ENCODE peak calls at places on chromosome 10, in six cellular contexts. B is dorsolateral prefrontal cortex, I is NB4, X is epithelial cell of esophagus, V is AG10803, Q is endothelial cell of umbilical vein. O is an unnamed sample.
A peak's percentile ranks its signal among the peaks of the same experiment; 100 is the strongest.

GRCh38 chr10:73076361-73077183 is 20.1 kb downstream of the P4HA1 start:
- DNase-seq in B (no peak), Q (peak; percentile 81), X (no peak), V (peak; percentile 92), I (peak; percentile 28), O (peak; percentile 42)

GRCh38 chr10:133245439-133246235 is 8.0 kb downstream of the VENTX start:
- DNase-seq in V (no peak), B (no peak), Q (no peak), I (peak; percentile 93), X (no peak), O (no peak)

GRCh38 chr10:25725917-25726716 is 207.9 kb upstream of the MYO3A start:
- DNase-seq in I (peak; percentile 46), X (peak; percentile 62), B (no peak), V (peak; percentile 54), Q (peak; percentile 42), O (peak; percentile 55)

GRCh38 chr10:119858063-119858462 is 14.6 kb downstream of the MCMBP start:
- DNase-seq in B (no peak), X (no peak), I (no peak), Q (no peak), V (no peak), O (no peak)

GRCh38 chr10:102673235-102673634 is 29.0 kb downstream of the TRIM8 start:
- DNase-seq in B (no peak), I (no peak), X (no peak), Q (no peak), V (no peak), O (no peak)

GRCh38 chr10:132592790-132593788 is 55.5 kb downstream of the INPP5A start:
- DNase-seq in V (no peak), B (no peak), X (no peak), Q (peak; percentile 60), I (no peak), O (peak; percentile 76)

GRCh38 chr10:123429631-123430257 is 236.4 kb upstream of the GPR26 start:
- DNase-seq in X (no peak), I (no peak), B (no peak), V (peak; percentile 20), Q (no peak), O (no peak)

GRCh38 chr10:69319911-69320316 is 41.6 kb downstream of the HK1 start:
- DNase-seq in X (no peak), Q (no peak), V (no peak), B (no peak), I (no peak), O (peak; percentile 27)

GRCh38 chr10:132595850-132596249 is 58.3 kb downstream of the INPP5A start:
- DNase-seq in Q (no peak), B (no peak), I (no peak), V (no peak), X (no peak), O (no peak)

GRCh38 chr10:7045891-7046599 is 364.8 kb downstream of the SFMBT2 start:
- DNase-seq in Q (no peak), I (peak; percentile 98), B (no peak), X (no peak), V (no peak), O (peak; percentile 80)

GRCh38 chr10:11007661-11008060 is 10.0 kb upstream of the CELF2 start:
- DNase-seq in X (no peak), V (no peak), I (no peak), Q (no peak), B (no peak), O (no peak)

GRCh38 chr10:12067336-12067735 is 1.4 kb upstream of the DHTKD1 start:
- DNase-seq in B (no peak), Q (no peak), X (peak; percentile 85), V (peak; percentile 75), I (no peak), O (no peak)

GRCh38 chr10:84908491-84908890 is 580.1 kb downstream of the CCSER2 start:
- DNase-seq in V (no peak), I (peak; percentile 6), Q (no peak), X (peak; percentile 4), B (no peak), O (no peak)

GRCh38 chr10:132199854-132200311 is 13.1 kb downstream of the DPYSL4 start:
- DNase-seq in B (no peak), V (no peak), X (no peak), I (no peak), Q (no peak), O (no peak)

GRCh38 chr10:12847361-12847975 is 154.0 kb downstream of the CCDC3 start:
- DNase-seq in I (peak; percentile 35), V (no peak), X (no peak), Q (no peak), B (no peak), O (peak; percentile 39)

GRCh38 chr10:110357252-110357780 is 52.6 kb upstream of the SMNDC1 start:
- DNase-seq in I (no peak), V (peak; percentile 97), Q (no peak), X (peak; percentile 87), B (no peak), O (peak; percentile 87)

GRCh38 chr10:80289451-80290287 is at the start of gene MAT1A:
- DNase-seq in X (peak; percentile 63), I (peak; percentile 13), B (no peak), Q (no peak), V (peak; percentile 3), O (no peak)

GRCh38 chr10:112801004-112801403 is 149.0 kb upstream of the TCF7L2 start:
- DNase-seq in X (no peak), I (no peak), V (no peak), Q (no peak), B (no peak), O (no peak)

GRCh38 chr10:19811517-19811916 is 4.7 kb upstream of the PLXDC2 start:
- DNase-seq in V (peak; percentile 9), X (peak; percentile 42), Q (no peak), I (no peak), B (peak; percentile 65), O (no peak)

GRCh38 chr10:17453377-17454091 is 861 bp downstream of the ST8SIA6 start:
- DNase-seq in V (peak; percentile 11), Q (peak; percentile 52), B (no peak), X (peak; percentile 78), I (no peak), O (no peak)

GRCh38 chr10:23171232-23171876 is 20.8 kb upstream of the PTF1A start:
- DNase-seq in I (peak; percentile 7), B (no peak), X (peak; percentile 57), V (peak; percentile 15), Q (peak; percentile 15), O (no peak)

GRCh38 chr10:70809011-70809611 is 6.6 kb upstream of the SGPL1 start:
- DNase-seq in I (no peak), V (peak; percentile 35), X (peak; percentile 41), Q (no peak), B (no peak), O (no peak)

GRCh38 chr10:3172081-3172445 is 519 bp downstream of the PITRM1 start:
- DNase-seq in Q (peak; percentile 86), B (no peak), X (peak; percentile 73), I (no peak), V (peak; percentile 54), O (no peak)

GRCh38 chr10:3452683-3453388 is 280.3 kb upstream of the PITRM1 start:
- DNase-seq in B (no peak), V (peak; percentile 94), Q (peak; percentile 75), I (no peak), X (peak; percentile 73), O (no peak)

GRCh38 chr10:46556515-46557318 is at the start of gene GPRIN2:
- DNase-seq in X (no peak), B (peak; percentile 24), I (no peak), V (no peak), Q (no peak), O (no peak)

DNA sequence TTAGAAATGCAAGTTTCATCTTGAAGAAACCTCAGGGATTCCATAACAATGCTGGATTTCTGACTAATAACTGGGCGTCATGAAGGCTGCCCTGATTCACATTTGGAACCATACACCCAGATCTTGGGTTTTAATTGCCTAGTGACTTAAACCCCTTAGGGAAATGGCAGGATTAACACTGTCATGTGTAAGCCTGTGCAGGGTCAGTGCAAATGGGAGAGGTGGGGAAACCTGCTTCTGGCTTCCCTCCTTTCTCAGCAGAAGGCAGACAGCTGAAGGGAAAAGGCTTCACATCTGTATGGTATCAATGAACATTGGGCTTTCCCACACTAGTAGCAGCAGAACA is 364.2 kb downstream of the ANKRD30A start:
- DNase-seq in X (peak; percentile 79), I (no peak), V (no peak), Q (no peak), B (no peak), O (no peak)
- H3K4me3 ChIP-seq in X (no peak overlapping the region), I (no peak overlapping the region), V (no peak overlapping the region), Q (no peak overlapping the region), B (no peak overlapping the region), O (no peak overlapping the region)

DNA sequence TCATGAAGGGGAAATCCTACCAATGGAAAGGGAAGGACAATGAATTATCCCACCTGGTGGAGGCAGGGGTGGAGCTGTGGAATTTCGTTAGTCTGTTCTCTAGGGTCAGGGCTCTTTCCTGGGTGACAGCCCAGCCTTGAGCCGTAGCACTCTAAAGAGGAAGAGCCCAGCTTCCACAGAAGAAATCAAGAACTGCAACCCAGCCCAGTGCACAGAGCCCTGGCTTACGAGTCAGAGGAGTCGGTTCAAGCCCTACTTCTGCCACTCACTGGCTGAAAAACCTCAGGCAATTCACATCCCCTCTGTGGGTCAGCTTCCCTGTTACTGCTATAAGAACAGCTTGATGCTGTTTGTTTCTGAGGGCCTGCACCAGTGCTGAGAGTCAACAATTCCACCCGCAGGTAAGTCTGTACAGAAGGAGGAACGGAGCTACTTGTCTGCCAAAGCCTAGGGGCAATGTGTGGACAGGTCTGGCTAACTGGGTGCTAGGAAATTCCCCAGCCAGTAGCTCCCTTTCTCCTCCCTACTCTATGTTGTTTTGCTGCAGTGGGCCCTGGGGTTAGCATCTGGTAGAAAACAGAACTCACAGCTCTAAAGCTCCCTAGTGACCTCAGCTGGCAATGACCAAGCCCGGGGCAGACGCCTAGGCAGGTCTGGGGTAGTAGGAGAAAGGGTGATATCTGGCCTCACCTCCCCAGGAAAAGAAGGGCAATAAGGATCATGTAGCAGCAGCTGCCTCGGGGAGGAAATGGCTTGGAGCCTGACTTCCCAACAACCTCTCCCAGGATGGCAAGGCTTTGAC is 3.3 kb downstream of the AVPI1 start:
- DNase-seq in I (peak; percentile 58), X (peak; percentile 61), Q (peak; percentile 62), V (peak; percentile 56), B (no peak), O (no peak)
- TF ChIP-seq CTCF in I (no peak), X (peak; percentile 8), Q (no peak), V (no peak), B (no peak), O (no peak)

GRCh38 chr10:101044117-101044516 is 13.1 kb downstream of the SFXN3 start:
- DNase-seq in X (no peak), V (no peak), Q (no peak), I (no peak), B (no peak), O (no peak)
- H3K4me3 ChIP-seq in X (no peak overlapping the region), V (no peak overlapping the region), Q (no peak overlapping the region), I (no peak overlapping the region), B (no peak overlapping the region), O (no peak overlapping the region)

DNA sequence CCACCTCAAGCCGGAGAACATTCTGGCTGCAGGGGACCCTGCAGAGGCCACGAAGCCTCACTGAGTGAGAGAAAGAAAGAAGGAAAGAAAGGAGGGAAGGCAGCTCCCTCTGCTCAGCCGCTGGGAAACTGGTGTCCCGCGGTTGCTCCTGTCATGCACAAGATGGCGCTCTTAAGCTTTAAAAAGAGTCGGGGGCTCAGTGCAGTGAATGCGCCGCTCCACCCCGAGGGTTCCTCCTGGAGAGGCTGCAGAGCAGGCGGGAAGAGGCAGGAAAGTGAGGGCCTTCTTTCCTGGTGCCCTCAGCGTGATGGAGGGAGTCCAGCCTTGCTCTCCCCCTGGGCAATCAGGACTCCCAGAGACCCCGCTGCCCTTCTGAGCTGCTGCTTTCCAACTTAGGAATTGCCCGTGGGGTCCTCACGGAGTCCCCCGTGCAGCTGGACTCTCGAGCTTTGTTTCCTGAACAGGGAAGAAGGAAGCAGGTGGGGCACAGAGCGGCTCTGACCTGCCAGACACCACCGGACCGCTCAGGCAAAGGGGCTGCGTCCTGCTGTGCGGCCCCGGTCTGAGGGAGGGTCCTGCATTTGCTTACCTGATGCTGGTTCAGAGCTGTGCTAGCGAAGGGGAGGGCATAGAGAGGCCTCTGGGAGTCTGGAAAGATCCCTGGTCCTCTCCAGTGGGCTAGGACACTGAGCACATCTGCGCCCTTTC is 141.9 kb upstream of the MKI67 start:
- DNase-seq in X (no peak), V (no peak), I (peak; percentile 69), B (no peak), Q (peak; percentile 25), O (peak; percentile 17)
- TF ChIP-seq CTCF in X (peak; percentile 29), V (peak; percentile 28), I (peak; percentile 69), B (peak; percentile 68), Q (peak; percentile 51), O (peak; percentile 50)